ENCODE peak calls at places on chromosomes 5 and 9, in seven cellular contexts. One of them, this sample, is unnamed.

GRCh38 chr9:6302417-6302816 is 25.8 kb upstream of the TPD52L3 start:
- DNase-seq in mucosa of gallbladder: no peak
- DNase-seq in activated T-cell treated with anti-CD3 and anti-CD28 coated beads, Interleukin-2, amount 50 U/mL, for 24 hours: no peak
- DNase-seq in stimulated activated CD8-positive, alpha-beta memory T cell treated with anti-CD3 and anti-CD28 coated beads, Interleukin-15, amount 100 ng/mL, for 1 hour: no peak
- DNase-seq in C1 segment of cervical spinal cord: no peak
- DNase-seq in T follicular helper cell: no peak
- DNase-seq in AG04450: no peak
- DNase-seq in this sample: no peak

GRCh38 chr5:470961-471749 is 28.2 kb downstream of the EXOC3 start:
- DNase-seq in T follicular helper cell: no peak
- DNase-seq in activated T-cell treated with anti-CD3 and anti-CD28 coated beads, Interleukin-2, amount 50 U/mL, for 24 hours: no peak
- DNase-seq in AG04450: no peak
- DNase-seq in stimulated activated CD8-positive, alpha-beta memory T cell treated with anti-CD3 and anti-CD28 coated beads, Interleukin-15, amount 100 ng/mL, for 1 hour: no peak
- DNase-seq in mucosa of gallbladder: no peak
- DNase-seq in C1 segment of cervical spinal cord: no peak
- DNase-seq in this sample: no peak

GRCh38 chr5:14760548-14761002 is 96.1 kb downstream of the OTULIN start:
- DNase-seq in stimulated activated CD8-positive, alpha-beta memory T cell treated with anti-CD3 and anti-CD28 coated beads, Interleukin-15, amount 100 ng/mL, for 1 hour: no peak
- DNase-seq in mucosa of gallbladder: no peak
- DNase-seq in AG04450: no peak
- DNase-seq in C1 segment of cervical spinal cord: no peak
- DNase-seq in T follicular helper cell: no peak
- DNase-seq in activated T-cell treated with anti-CD3 and anti-CD28 coated beads, Interleukin-2, amount 50 U/mL, for 24 hours: no peak
- DNase-seq in this sample: no peak

GRCh38 chr5:143398451-143399237 is 4.8 kb downstream of the NR3C1 start:
- DNase-seq in activated T-cell treated with anti-CD3 and anti-CD28 coated beads, Interleukin-2, amount 50 U/mL, for 24 hours: no peak
- DNase-seq in C1 segment of cervical spinal cord: no peak
- DNase-seq in mucosa of gallbladder: no peak
- DNase-seq in stimulated activated CD8-positive, alpha-beta memory T cell treated with anti-CD3 and anti-CD28 coated beads, Interleukin-15, amount 100 ng/mL, for 1 hour: no peak
- DNase-seq in AG04450: no peak
- DNase-seq in T follicular helper cell: no peak
- DNase-seq in this sample: peak

GRCh38 chr5:143114481-143114880 is 289.0 kb downstream of the NR3C1 start:
- DNase-seq in activated T-cell treated with anti-CD3 and anti-CD28 coated beads, Interleukin-2, amount 50 U/mL, for 24 hours: no peak
- DNase-seq in T follicular helper cell: no peak
- DNase-seq in mucosa of gallbladder: no peak
- DNase-seq in stimulated activated CD8-positive, alpha-beta memory T cell treated with anti-CD3 and anti-CD28 coated beads, Interleukin-15, amount 100 ng/mL, for 1 hour: no peak
- DNase-seq in C1 segment of cervical spinal cord: no peak
- DNase-seq in AG04450: no peak
- DNase-seq in this sample: no peak

GRCh38 chr9:21853414-21853813 is 51.0 kb downstream of the MTAP start:
- DNase-seq in T follicular helper cell: no peak
- DNase-seq in mucosa of gallbladder: peak
- DNase-seq in AG04450: no peak
- DNase-seq in stimulated activated CD8-positive, alpha-beta memory T cell treated with anti-CD3 and anti-CD28 coated beads, Interleukin-15, amount 100 ng/mL, for 1 hour: no peak
- DNase-seq in activated T-cell treated with anti-CD3 and anti-CD28 coated beads, Interleukin-2, amount 50 U/mL, for 24 hours: no peak
- DNase-seq in C1 segment of cervical spinal cord: no peak
- DNase-seq in this sample: no peak

GRCh38 chr5:34756781-34757624 is 82.0 kb upstream of the TTC23L start:
- DNase-seq in stimulated activated CD8-positive, alpha-beta memory T cell treated with anti-CD3 and anti-CD28 coated beads, Interleukin-15, amount 100 ng/mL, for 1 hour: no peak
- DNase-seq in mucosa of gallbladder: no peak
- DNase-seq in AG04450: no peak
- DNase-seq in C1 segment of cervical spinal cord: no peak
- DNase-seq in T follicular helper cell: no peak
- DNase-seq in activated T-cell treated with anti-CD3 and anti-CD28 coated beads, Interleukin-2, amount 50 U/mL, for 24 hours: no peak
- DNase-seq in this sample: no peak

GRCh38 chr9:72983056-72983455 is 30.2 kb upstream of the ALDH1A1 start:
- DNase-seq in mucosa of gallbladder: no peak
- DNase-seq in T follicular helper cell: no peak
- DNase-seq in activated T-cell treated with anti-CD3 and anti-CD28 coated beads, Interleukin-2, amount 50 U/mL, for 24 hours: no peak
- DNase-seq in stimulated activated CD8-positive, alpha-beta memory T cell treated with anti-CD3 and anti-CD28 coated beads, Interleukin-15, amount 100 ng/mL, for 1 hour: no peak
- DNase-seq in AG04450: no peak
- DNase-seq in C1 segment of cervical spinal cord: no peak
- DNase-seq in this sample: no peak

GRCh38 chr5:485113-485942 is 38.9 kb downstream of the SLC9A3 start:
- DNase-seq in AG04450: no peak
- DNase-seq in stimulated activated CD8-positive, alpha-beta memory T cell treated with anti-CD3 and anti-CD28 coated beads, Interleukin-15, amount 100 ng/mL, for 1 hour: no peak
- DNase-seq in C1 segment of cervical spinal cord: no peak
- DNase-seq in mucosa of gallbladder: no peak
- DNase-seq in T follicular helper cell: no peak
- DNase-seq in activated T-cell treated with anti-CD3 and anti-CD28 coated beads, Interleukin-2, amount 50 U/mL, for 24 hours: no peak
- DNase-seq in this sample: no peak

GRCh38 chr9:104093162-104093561 is 947 bp upstream of the SMC2 start:
- DNase-seq in T follicular helper cell: no peak
- DNase-seq in activated T-cell treated with anti-CD3 and anti-CD28 coated beads, Interleukin-2, amount 50 U/mL, for 24 hours: no peak
- DNase-seq in AG04450: no peak
- DNase-seq in stimulated activated CD8-positive, alpha-beta memory T cell treated with anti-CD3 and anti-CD28 coated beads, Interleukin-15, amount 100 ng/mL, for 1 hour: no peak
- DNase-seq in mucosa of gallbladder: no peak
- DNase-seq in C1 segment of cervical spinal cord: no peak
- DNase-seq in this sample: peak

GRCh38 chr9:98118640-98119601 is at the start of gene TRIM14:
- DNase-seq in mucosa of gallbladder: peak
- DNase-seq in C1 segment of cervical spinal cord: no peak
- DNase-seq in T follicular helper cell: peak
- DNase-seq in activated T-cell treated with anti-CD3 and anti-CD28 coated beads, Interleukin-2, amount 50 U/mL, for 24 hours: peak
- DNase-seq in stimulated activated CD8-positive, alpha-beta memory T cell treated with anti-CD3 and anti-CD28 coated beads, Interleukin-15, amount 100 ng/mL, for 1 hour: no peak
- DNase-seq in AG04450: peak
- DNase-seq in this sample: peak

GRCh38 chr5:142561029-142561428 is 124.9 kb downstream of the FGF1 start:
- DNase-seq in T follicular helper cell: no peak
- DNase-seq in C1 segment of cervical spinal cord: no peak
- DNase-seq in AG04450: no peak
- DNase-seq in mucosa of gallbladder: no peak
- DNase-seq in activated T-cell treated with anti-CD3 and anti-CD28 coated beads, Interleukin-2, amount 50 U/mL, for 24 hours: no peak
- DNase-seq in stimulated activated CD8-positive, alpha-beta memory T cell treated with anti-CD3 and anti-CD28 coated beads, Interleukin-15, amount 100 ng/mL, for 1 hour: no peak
- DNase-seq in this sample: no peak

GRCh38 chr5:115355777-115356381 is 59.4 kb upstream of the CCDC112 start:
- DNase-seq in C1 segment of cervical spinal cord: no peak
- DNase-seq in T follicular helper cell: no peak
- DNase-seq in stimulated activated CD8-positive, alpha-beta memory T cell treated with anti-CD3 and anti-CD28 coated beads, Interleukin-15, amount 100 ng/mL, for 1 hour: no peak
- DNase-seq in activated T-cell treated with anti-CD3 and anti-CD28 coated beads, Interleukin-2, amount 50 U/mL, for 24 hours: no peak
- DNase-seq in AG04450: no peak
- DNase-seq in mucosa of gallbladder: no peak
- DNase-seq in this sample: no peak

GRCh38 chr9:34687631-34688030 is 3.4 kb downstream of the CCL19 start:
- DNase-seq in AG04450: no peak
- DNase-seq in mucosa of gallbladder: no peak
- DNase-seq in stimulated activated CD8-positive, alpha-beta memory T cell treated with anti-CD3 and anti-CD28 coated beads, Interleukin-15, amount 100 ng/mL, for 1 hour: no peak
- DNase-seq in C1 segment of cervical spinal cord: no peak
- DNase-seq in activated T-cell treated with anti-CD3 and anti-CD28 coated beads, Interleukin-2, amount 50 U/mL, for 24 hours: no peak
- DNase-seq in T follicular helper cell: no peak
- DNase-seq in this sample: no peak